ENCODE peak calls at places on chromosomes 2 and 18, in six cellular contexts. O, P, T, W, E and B are unnamed samples. For H3K9me3, the result is how much of the 10 kb centered on the place peaks cover.

GRCh38 chr2:160568861-160569260 is 75.3 kb upstream of the RBMS1 start:
- DNase-seq in O (no peak), P (no peak), T (no peak), W (no peak), E (no peak), B (no peak)

GRCh38 chr2:30134582-30134981 is 12.2 kb upstream of the YPEL5 start:
- DNase-seq in O (no peak), P (no peak), T (no peak), W (no peak), E (no peak), B (no peak)

GRCh38 chr2:196849895-196850294 is 40.7 kb upstream of the C2orf66 start:
- DNase-seq in O (no peak), P (no peak), T (peak), W (peak), E (no peak), B (no peak)

GRCh38 chr18:45169610-45170009 is 445.7 kb upstream of the SLC14A2 start:
- DNase-seq in O (no peak), P (no peak), T (no peak), W (peak), E (no peak), B (peak)

GRCh38 chr2:177314194-177314593 is 49.7 kb upstream of the NFE2L2 start:
- DNase-seq in O (no peak), P (no peak), T (no peak), W (peak), E (no peak), B (no peak)

GRCh38 chr2:17300141-17300540 is 218.1 kb downstream of the RAD51AP2 start:
- DNase-seq in O (no peak), P (no peak), T (no peak), W (peak), E (no peak), B (no peak)

GRCh38 chr2:153222231-153223165 is 256.1 kb downstream of the RPRM start:
- DNase-seq in O (no peak), P (no peak), T (no peak), W (no peak), E (no peak), B (no peak)

GRCh38 chr2:73291093-73291460 is 2.3 kb downstream of the EGR4 start:
- DNase-seq in O (no peak), P (no peak), T (no peak), W (peak), E (peak), B (peak)

GRCh38 chr2:227822416-227823003 is 8.9 kb downstream of the CCL20 start:
- DNase-seq in O (no peak), P (no peak), T (no peak), W (no peak), E (no peak), B (no peak)

GRCh38 chr18:58965930-58966662 is 101.4 kb downstream of the ZNF532 start:
- DNase-seq in O (no peak), P (no peak), T (peak), W (no peak), E (no peak), B (no peak)

GRCh38 chr2:833180-833579 is 117.5 kb upstream of the SNTG2 start:
- DNase-seq in O (no peak), P (no peak), T (no peak), W (no peak), E (no peak), B (no peak)

GRCh38 chr2:230929381-230930148 is 4.5 kb upstream of the GPR55 start:
- DNase-seq in O (no peak), P (no peak), T (no peak), W (no peak), E (no peak), B (no peak)

GRCh38 chr2:43345391-43345813 is 119.0 kb upstream of the ZFP36L2 start:
- DNase-seq in O (no peak), P (peak), T (no peak), W (no peak), E (no peak), B (peak)

GRCh38 chr2:58336416-58336815 is 95.3 kb upstream of the FANCL start:
- DNase-seq in O (no peak), P (no peak), T (no peak), W (no peak), E (peak), B (no peak)

GRCh38 chr2:55779459-55780421 is 86.1 kb upstream of the PNPT1 start:
- DNase-seq in O (no peak), P (peak), T (no peak), W (peak), E (no peak), B (no peak)

GRCh38 chr2:155689791-155690190 is 642.7 kb downstream of the NR4A2 start:
- DNase-seq in O (no peak), P (no peak), T (no peak), W (no peak), E (no peak), B (no peak)

GRCh38 chr2:179580378-179581146 is 280.9 kb downstream of the ZNF385B start:
- DNase-seq in O (no peak), P (no peak), T (no peak), W (no peak), E (peak), B (no peak)

GRCh38 chr2:35410431-35411061 is 945.0 kb upstream of the CRIM1 start:
- DNase-seq in O (no peak), P (no peak), T (peak), W (peak), E (peak), B (no peak)

GRCh38 chr2:129462349-129462748 is 517.1 kb upstream of the RAB6C start:
- DNase-seq in O (no peak), P (no peak), T (no peak), W (no peak), E (no peak), B (no peak)
- H3K9me3 ChIP-seq in O (under half), P (under half), T (under half), W (half or more), E (under half), B (under half)

DNA sequence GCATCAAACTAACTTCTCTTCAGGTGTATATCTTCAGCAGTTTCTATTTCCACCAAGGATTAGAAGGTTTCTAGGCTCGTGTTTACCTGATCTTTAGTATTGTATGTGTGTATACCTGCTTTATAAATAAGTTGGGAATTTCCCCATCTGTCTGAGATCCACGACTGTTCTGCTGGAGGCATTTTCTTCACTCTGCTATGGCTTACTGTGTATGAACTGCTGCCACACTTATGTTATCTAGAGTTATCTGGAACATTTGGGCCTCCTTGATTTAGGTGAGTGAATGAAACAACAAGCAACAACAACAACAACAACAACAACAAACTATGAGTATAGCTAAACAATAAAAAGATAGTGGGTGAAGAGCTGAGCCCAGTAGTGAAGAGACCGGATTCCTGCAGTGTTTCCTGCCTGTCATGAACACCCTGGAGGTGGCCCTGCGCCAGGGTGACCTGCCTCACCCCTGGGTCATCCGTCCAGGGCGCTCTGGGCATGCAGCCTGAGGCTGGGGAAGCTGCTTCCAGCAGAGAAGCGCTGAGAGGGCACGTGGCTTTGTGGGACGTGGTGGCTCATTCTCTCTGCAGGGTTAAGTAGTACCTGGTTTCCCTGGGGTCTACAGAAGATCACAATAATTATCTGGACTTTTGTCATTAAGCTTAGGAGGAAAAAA is 56.1 kb upstream of the GATA6 start:
- DNase-seq in O (no peak), P (no peak), T (no peak), W (no peak), E (peak), B (no peak)
- H3K27ac ChIP-seq in O (no peak), P (no peak), T (no peak), W (no peak), E (no peak), B (no peak)

DNA sequence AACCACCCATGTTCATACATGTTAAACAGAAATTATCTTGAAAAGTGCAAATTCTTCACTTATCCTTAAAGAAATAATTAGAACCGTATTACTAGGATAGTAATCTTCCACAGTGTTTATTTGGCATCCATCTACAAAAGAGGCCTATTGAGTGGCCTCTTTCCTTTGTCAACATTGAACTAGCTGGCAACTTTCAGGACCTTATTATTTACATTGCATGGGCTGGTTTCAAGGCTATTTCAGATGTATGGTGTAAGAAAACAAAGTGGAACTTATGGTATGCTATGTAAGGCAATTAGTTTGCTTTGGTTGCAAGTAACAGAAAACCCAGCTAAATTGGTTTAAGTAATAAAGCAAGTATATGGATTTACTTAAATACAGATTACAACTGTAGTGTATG is 324.6 kb downstream of the RBM43 start:
- DNase-seq in O (no peak), P (no peak), T (no peak), W (no peak), E (no peak), B (no peak)
- H3K9me3 ChIP-seq in O (under half), P (under half), T (under half), W (under half), E (under half), B (under half)

GRCh38 chr2:100730290-100730868 is 89.6 kb upstream of the NPAS2 start:
- DNase-seq in O (no peak), P (peak), T (peak), W (peak), E (peak), B (peak)

GRCh38 chr2:100733344-100734187 is 86.4 kb upstream of the NPAS2 start:
- DNase-seq in O (no peak), P (peak), T (no peak), W (peak), E (peak), B (peak)

GRCh38 chr2:100736121-100736915 is 83.6 kb upstream of the NPAS2 start:
- DNase-seq in O (no peak), P (no peak), T (no peak), W (no peak), E (no peak), B (no peak)

GRCh38 chr2:100726866-100727265 is 93.1 kb upstream of the NPAS2 start:
- DNase-seq in O (no peak), P (no peak), T (no peak), W (no peak), E (no peak), B (no peak)

DNA sequence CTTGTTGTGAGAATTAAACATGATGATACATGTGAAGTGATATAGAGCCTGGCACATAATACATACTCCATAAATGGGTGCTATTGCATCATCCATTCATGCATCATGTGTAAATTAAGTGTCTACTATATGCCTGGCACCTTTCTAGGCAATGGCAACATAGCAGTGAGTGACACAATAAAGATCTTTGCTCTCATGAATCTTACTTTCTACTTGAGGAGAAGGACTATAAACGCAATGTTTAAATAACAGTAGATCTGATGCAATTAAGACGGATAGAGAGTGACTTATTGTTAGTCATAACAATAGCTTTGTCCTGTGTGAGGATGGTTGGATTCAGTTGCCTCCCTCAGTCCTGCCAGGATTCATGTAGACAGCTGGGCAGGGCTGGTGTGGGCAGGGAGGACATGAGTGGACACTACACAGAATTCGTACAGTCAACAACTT is 88.4 kb upstream of the NPAS2 start:
- DNase-seq in O (no peak), P (no peak), T (no peak), W (peak), E (no peak), B (no peak)
- H3K27ac ChIP-seq in O (no peak), P (no peak), T (no peak), W (no peak), E (no peak), B (no peak)